ENCODE peak calls at places on chromosome 6, in seven cellular contexts. One of them, this sample, is unnamed.

GRCh38 chr6:115712562-115712961 is 348.1 kb downstream of the FRK start:
- DNase-seq in fibroblast of lung: no peak
- DNase-seq in uterus: no peak
- DNase-seq in suprapubic skin: no peak
- DNase-seq in CD8-positive, alpha-beta memory T cell: no peak
- DNase-seq in endodermal cell: no peak
- DNase-seq in psoas muscle: no peak
- DNase-seq in this sample: no peak

GRCh38 chr6:163745566-163746400 is 331.3 kb downstream of the QKI start:
- DNase-seq in fibroblast of lung: peak; percentile 97
- DNase-seq in uterus: no peak
- DNase-seq in suprapubic skin: no peak
- DNase-seq in CD8-positive, alpha-beta memory T cell: no peak
- DNase-seq in endodermal cell: peak; percentile 79
- DNase-seq in psoas muscle: peak; percentile 66
- DNase-seq in this sample: no peak

GRCh38 chr6:99434702-99435530 is 9.8 kb upstream of the PNISR start:
- DNase-seq in fibroblast of lung: peak; percentile 30
- DNase-seq in uterus: no peak
- DNase-seq in suprapubic skin: no peak
- DNase-seq in CD8-positive, alpha-beta memory T cell: no peak
- DNase-seq in endodermal cell: no peak
- DNase-seq in psoas muscle: no peak
- DNase-seq in this sample: peak; percentile 50

GRCh38 chr6:146892613-146893401 is 294.0 kb downstream of the ADGB start:
- DNase-seq in fibroblast of lung: peak; percentile 97
- DNase-seq in uterus: no peak
- DNase-seq in suprapubic skin: no peak
- DNase-seq in CD8-positive, alpha-beta memory T cell: no peak
- DNase-seq in endodermal cell: no peak
- DNase-seq in psoas muscle: no peak
- DNase-seq in this sample: no peak

GRCh38 chr6:34981951-34982350 is 92.9 kb downstream of the ANKS1A start:
- DNase-seq in fibroblast of lung: peak; percentile 53
- DNase-seq in uterus: no peak
- DNase-seq in suprapubic skin: no peak
- DNase-seq in CD8-positive, alpha-beta memory T cell: no peak
- DNase-seq in endodermal cell: no peak
- DNase-seq in psoas muscle: no peak
- DNase-seq in this sample: no peak

GRCh38 chr6:12034831-12035230 is 22.7 kb downstream of the HIVEP1 start:
- DNase-seq in fibroblast of lung: no peak
- DNase-seq in uterus: no peak
- DNase-seq in suprapubic skin: no peak
- DNase-seq in CD8-positive, alpha-beta memory T cell: no peak
- DNase-seq in endodermal cell: no peak
- DNase-seq in psoas muscle: no peak
- DNase-seq in this sample: no peak

GRCh38 chr6:149422581-149422980 is 22.5 kb downstream of the SUMO4 start:
- DNase-seq in fibroblast of lung: no peak
- DNase-seq in uterus: no peak
- DNase-seq in suprapubic skin: no peak
- DNase-seq in CD8-positive, alpha-beta memory T cell: no peak
- DNase-seq in endodermal cell: no peak
- DNase-seq in psoas muscle: no peak
- DNase-seq in this sample: no peak

GRCh38 chr6:39391182-39391581 is 68.7 kb upstream of the KCNK16 start:
- DNase-seq in fibroblast of lung: no peak
- DNase-seq in uterus: no peak
- DNase-seq in suprapubic skin: no peak
- DNase-seq in CD8-positive, alpha-beta memory T cell: no peak
- DNase-seq in endodermal cell: no peak
- DNase-seq in psoas muscle: no peak
- DNase-seq in this sample: no peak

GRCh38 chr6:36244641-36245280 is 25.1 kb upstream of the PNPLA1 start:
- DNase-seq in fibroblast of lung: peak; percentile 7
- DNase-seq in uterus: no peak
- DNase-seq in suprapubic skin: no peak
- DNase-seq in CD8-positive, alpha-beta memory T cell: no peak
- DNase-seq in endodermal cell: peak; percentile 87
- DNase-seq in psoas muscle: no peak
- DNase-seq in this sample: no peak

GRCh38 chr6:161748535-161749386 is 474.9 kb upstream of the AGPAT4 start:
- DNase-seq in fibroblast of lung: peak; percentile 11
- DNase-seq in uterus: no peak
- DNase-seq in suprapubic skin: no peak
- DNase-seq in CD8-positive, alpha-beta memory T cell: no peak
- DNase-seq in endodermal cell: peak; percentile 97
- DNase-seq in psoas muscle: peak; percentile 55
- DNase-seq in this sample: peak; percentile 19

GRCh38 chr6:133046576-133046975 is 194.6 kb upstream of the EYA4 start:
- DNase-seq in fibroblast of lung: no peak
- DNase-seq in uterus: no peak
- DNase-seq in suprapubic skin: no peak
- DNase-seq in CD8-positive, alpha-beta memory T cell: no peak
- DNase-seq in endodermal cell: no peak
- DNase-seq in psoas muscle: no peak
- DNase-seq in this sample: no peak

GRCh38 chr6:53306819-53307347 is 41.9 kb downstream of the ELOVL5 start:
- DNase-seq in fibroblast of lung: peak; percentile 81
- DNase-seq in uterus: no peak
- DNase-seq in suprapubic skin: no peak
- DNase-seq in CD8-positive, alpha-beta memory T cell: no peak
- DNase-seq in endodermal cell: no peak
- DNase-seq in psoas muscle: no peak
- DNase-seq in this sample: no peak

GRCh38 chr6:37303891-37304503 is 46.1 kb upstream of the TMEM217 start:
- DNase-seq in fibroblast of lung: peak; percentile 34
- DNase-seq in uterus: no peak
- DNase-seq in suprapubic skin: no peak
- DNase-seq in CD8-positive, alpha-beta memory T cell: no peak
- DNase-seq in endodermal cell: no peak
- DNase-seq in psoas muscle: no peak
- DNase-seq in this sample: peak; percentile 43

GRCh38 chr6:163494279-163494727 is 79.8 kb downstream of the QKI start:
- DNase-seq in fibroblast of lung: peak; percentile 32
- DNase-seq in uterus: no peak
- DNase-seq in suprapubic skin: no peak
- DNase-seq in CD8-positive, alpha-beta memory T cell: no peak
- DNase-seq in endodermal cell: no peak
- DNase-seq in psoas muscle: no peak
- DNase-seq in this sample: no peak

GRCh38 chr6:14035448-14035847 is 82.1 kb upstream of the CD83 start:
- DNase-seq in fibroblast of lung: peak; percentile 98
- DNase-seq in uterus: no peak
- DNase-seq in suprapubic skin: no peak
- DNase-seq in CD8-positive, alpha-beta memory T cell: no peak
- DNase-seq in endodermal cell: peak; percentile 78
- DNase-seq in psoas muscle: no peak
- DNase-seq in this sample: no peak

GRCh38 chr6:61909541-61909940 is 376.5 kb downstream of the KHDRBS2 start:
- DNase-seq in fibroblast of lung: no peak
- DNase-seq in uterus: no peak
- DNase-seq in suprapubic skin: no peak
- DNase-seq in CD8-positive, alpha-beta memory T cell: no peak
- DNase-seq in endodermal cell: no peak
- DNase-seq in psoas muscle: no peak
- DNase-seq in this sample: no peak

GRCh38 chr6:34527751-34528670 is 28.1 kb downstream of the SPDEF start:
- DNase-seq in fibroblast of lung: no peak
- DNase-seq in uterus: no peak
- DNase-seq in suprapubic skin: no peak
- DNase-seq in CD8-positive, alpha-beta memory T cell: no peak
- DNase-seq in endodermal cell: no peak
- DNase-seq in psoas muscle: peak; percentile 32
- DNase-seq in this sample: no peak

GRCh38 chr6:121413831-121414368 is 21.5 kb upstream of the GJA1 start:
- DNase-seq in fibroblast of lung: peak; percentile 57
- DNase-seq in uterus: no peak
- DNase-seq in suprapubic skin: no peak
- DNase-seq in CD8-positive, alpha-beta memory T cell: no peak
- DNase-seq in endodermal cell: no peak
- DNase-seq in psoas muscle: no peak
- DNase-seq in this sample: no peak

GRCh38 chr6:154039231-154039842 is at the start of gene OPRM1:
- DNase-seq in fibroblast of lung: peak; percentile 27
- DNase-seq in uterus: no peak
- DNase-seq in suprapubic skin: no peak
- DNase-seq in CD8-positive, alpha-beta memory T cell: no peak
- DNase-seq in endodermal cell: peak; percentile 97
- DNase-seq in psoas muscle: peak; percentile 27
- DNase-seq in this sample: no peak

GRCh38 chr6:95216560-95216959 is 360.8 kb upstream of the MANEA start:
- DNase-seq in fibroblast of lung: no peak
- DNase-seq in uterus: no peak
- DNase-seq in suprapubic skin: no peak
- DNase-seq in CD8-positive, alpha-beta memory T cell: no peak
- DNase-seq in endodermal cell: no peak
- DNase-seq in psoas muscle: no peak
- DNase-seq in this sample: no peak

GRCh38 chr6:43669050-43669921 is 18.3 kb downstream of the MRPS18A start:
- DNase-seq in fibroblast of lung: peak; percentile 74
- DNase-seq in uterus: peak; percentile 87
- DNase-seq in suprapubic skin: peak; percentile 83
- DNase-seq in CD8-positive, alpha-beta memory T cell: no peak
- DNase-seq in endodermal cell: peak; percentile 64
- DNase-seq in psoas muscle: peak; percentile 87
- DNase-seq in this sample: no peak

GRCh38 chr6:36479256-36479655 is 36.5 kb downstream of the KCTD20 start:
- DNase-seq in fibroblast of lung: peak; percentile 53
- DNase-seq in uterus: no peak
- DNase-seq in suprapubic skin: no peak
- DNase-seq in CD8-positive, alpha-beta memory T cell: no peak
- DNase-seq in endodermal cell: no peak
- DNase-seq in psoas muscle: no peak
- DNase-seq in this sample: no peak

GRCh38 chr6:22886881-22887581 is 317.7 kb downstream of the HDGFL1 start:
- DNase-seq in fibroblast of lung: peak; percentile 96
- DNase-seq in uterus: no peak
- DNase-seq in suprapubic skin: no peak
- DNase-seq in CD8-positive, alpha-beta memory T cell: no peak
- DNase-seq in endodermal cell: no peak
- DNase-seq in psoas muscle: no peak
- DNase-seq in this sample: no peak

GRCh38 chr6:44109212-44109611 is 18.0 kb downstream of the MRPL14 start:
- DNase-seq in fibroblast of lung: no peak
- DNase-seq in uterus: no peak
- DNase-seq in suprapubic skin: no peak
- DNase-seq in CD8-positive, alpha-beta memory T cell: no peak
- DNase-seq in endodermal cell: no peak
- DNase-seq in psoas muscle: no peak
- DNase-seq in this sample: no peak

GRCh38 chr6:113995632-113996031 is 24.7 kb upstream of the HDAC2 start:
- DNase-seq in fibroblast of lung: peak; percentile 99
- DNase-seq in uterus: peak; percentile 26
- DNase-seq in suprapubic skin: no peak
- DNase-seq in CD8-positive, alpha-beta memory T cell: no peak
- DNase-seq in endodermal cell: peak; percentile 70
- DNase-seq in psoas muscle: peak; percentile 67
- DNase-seq in this sample: no peak

GRCh38 chr6:144377586-144377985 is 92.5 kb downstream of the UTRN start:
- DNase-seq in fibroblast of lung: peak; percentile 72
- DNase-seq in uterus: no peak
- DNase-seq in suprapubic skin: no peak
- DNase-seq in CD8-positive, alpha-beta memory T cell: no peak
- DNase-seq in endodermal cell: no peak
- DNase-seq in psoas muscle: no peak
- DNase-seq in this sample: no peak

GRCh38 chr6:362924-363249 is 28.7 kb upstream of the IRF4 start:
- DNase-seq in fibroblast of lung: no peak
- DNase-seq in uterus: no peak
- DNase-seq in suprapubic skin: no peak
- DNase-seq in CD8-positive, alpha-beta memory T cell: no peak
- DNase-seq in endodermal cell: no peak
- DNase-seq in psoas muscle: no peak
- DNase-seq in this sample: no peak

GRCh38 chr6:364609-365540 is 26.7 kb upstream of the IRF4 start:
- DNase-seq in fibroblast of lung: no peak
- DNase-seq in uterus: no peak
- DNase-seq in suprapubic skin: no peak
- DNase-seq in CD8-positive, alpha-beta memory T cell: no peak
- DNase-seq in endodermal cell: no peak
- DNase-seq in psoas muscle: no peak
- DNase-seq in this sample: peak; percentile 97

GRCh38 chr6:363909-364308 is 27.6 kb upstream of the IRF4 start:
- DNase-seq in fibroblast of lung: no peak
- DNase-seq in uterus: no peak
- DNase-seq in suprapubic skin: no peak
- DNase-seq in CD8-positive, alpha-beta memory T cell: no peak
- DNase-seq in endodermal cell: no peak
- DNase-seq in psoas muscle: no peak
- DNase-seq in this sample: no peak

GRCh38 chr6:362231-362923 is 29.2 kb upstream of the IRF4 start:
- DNase-seq in fibroblast of lung: no peak
- DNase-seq in uterus: no peak
- DNase-seq in suprapubic skin: no peak
- DNase-seq in CD8-positive, alpha-beta memory T cell: no peak
- DNase-seq in endodermal cell: no peak
- DNase-seq in psoas muscle: no peak
- DNase-seq in this sample: no peak

GRCh38 chr6:363291-363690 is 28.3 kb upstream of the IRF4 start:
- DNase-seq in fibroblast of lung: no peak
- DNase-seq in uterus: no peak
- DNase-seq in suprapubic skin: no peak
- DNase-seq in CD8-positive, alpha-beta memory T cell: no peak
- DNase-seq in endodermal cell: no peak
- DNase-seq in psoas muscle: no peak
- DNase-seq in this sample: no peak
- H3K9me3 ChIP-seq in fibroblast of lung: no peaks in the 10 kb centered on the region
- H3K9me3 ChIP-seq in uterus: no peaks in the 10 kb centered on the region
- H3K9me3 ChIP-seq in suprapubic skin: peaks cover 8% of the 10 kb centered on the region
- H3K9me3 ChIP-seq in CD8-positive, alpha-beta memory T cell: no peaks in the 10 kb centered on the region
- H3K9me3 ChIP-seq in endodermal cell: peaks cover 27% of the 10 kb centered on the region
- H3K9me3 ChIP-seq in psoas muscle: peaks cover 8% of the 10 kb centered on the region
- H3K9me3 ChIP-seq in this sample: no peaks in the 10 kb centered on the region

GRCh38 chr6:105121981-105122380 is 57.8 kb downstream of the POPDC3 start:
- DNase-seq in fibroblast of lung: no peak
- DNase-seq in uterus: no peak
- DNase-seq in suprapubic skin: no peak
- DNase-seq in CD8-positive, alpha-beta memory T cell: no peak
- DNase-seq in endodermal cell: no peak
- DNase-seq in psoas muscle: no peak
- DNase-seq in this sample: no peak
- H3K9me3 ChIP-seq in fibroblast of lung: no peaks in the 10 kb centered on the region
- H3K9me3 ChIP-seq in uterus: no peaks in the 10 kb centered on the region
- H3K9me3 ChIP-seq in suprapubic skin: no peaks in the 10 kb centered on the region
- H3K9me3 ChIP-seq in CD8-positive, alpha-beta memory T cell: no peaks in the 10 kb centered on the region
- H3K9me3 ChIP-seq in endodermal cell: no peaks in the 10 kb centered on the region
- H3K9me3 ChIP-seq in psoas muscle: no peaks in the 10 kb centered on the region
- H3K9me3 ChIP-seq in this sample: no peaks in the 10 kb centered on the region

GRCh38 chr6:168126566-168127383 is 47.8 kb upstream of the FRMD1 start:
- DNase-seq in fibroblast of lung: no peak
- DNase-seq in uterus: peak; percentile 3
- DNase-seq in suprapubic skin: no peak
- DNase-seq in CD8-positive, alpha-beta memory T cell: no peak
- DNase-seq in endodermal cell: peak; percentile 41
- DNase-seq in psoas muscle: peak; percentile 28
- DNase-seq in this sample: no peak
- H3K9me3 ChIP-seq in fibroblast of lung: no peaks in the 10 kb centered on the region
- H3K9me3 ChIP-seq in uterus: no peaks in the 10 kb centered on the region
- H3K9me3 ChIP-seq in suprapubic skin: no peaks in the 10 kb centered on the region
- H3K9me3 ChIP-seq in CD8-positive, alpha-beta memory T cell: no peaks in the 10 kb centered on the region
- H3K9me3 ChIP-seq in endodermal cell: peaks cover 7% of the 10 kb centered on the region
- H3K9me3 ChIP-seq in psoas muscle: no peaks in the 10 kb centered on the region
- H3K9me3 ChIP-seq in this sample: no peaks in the 10 kb centered on the region

GRCh38 chr6:4860387-4860786 is 84.2 kb downstream of the CDYL start:
- DNase-seq in fibroblast of lung: no peak
- DNase-seq in uterus: no peak
- DNase-seq in suprapubic skin: no peak
- DNase-seq in CD8-positive, alpha-beta memory T cell: no peak
- DNase-seq in endodermal cell: no peak
- DNase-seq in psoas muscle: no peak
- DNase-seq in this sample: no peak
- H3K9me3 ChIP-seq in fibroblast of lung: no peaks in the 10 kb centered on the region
- H3K9me3 ChIP-seq in uterus: peaks cover 6% of the 10 kb centered on the region
- H3K9me3 ChIP-seq in suprapubic skin: peaks cover 8% of the 10 kb centered on the region
- H3K9me3 ChIP-seq in CD8-positive, alpha-beta memory T cell: peaks cover 8% of the 10 kb centered on the region
- H3K9me3 ChIP-seq in endodermal cell: peaks cover 28% of the 10 kb centered on the region
- H3K9me3 ChIP-seq in psoas muscle: peaks cover 5% of the 10 kb centered on the region
- H3K9me3 ChIP-seq in this sample: peaks cover 13% of the 10 kb centered on the region

This sample was measured in OCI-LY7.